ENCODE peak calls at places on chromosomes 16 and 17, in six cellular contexts. One of them, this sample, is unnamed.

GRCh38 chr16:75385507-75386152 is 47.7 kb downstream of the CFDP1 start:
- DNase-seq in hepatocyte: peak; percentile 84
- DNase-seq in mucosa of descending colon: peak; percentile 31
- DNase-seq in OCI-LY7: peak; percentile 76
- DNase-seq in prostate gland: no peak
- DNase-seq in MM.1S: peak; percentile 34
- DNase-seq in this sample: no peak

GRCh38 chr17:2925011-2925410 is 128.8 kb downstream of the RAP1GAP2 start:
- DNase-seq in hepatocyte: no peak
- DNase-seq in mucosa of descending colon: no peak
- DNase-seq in OCI-LY7: no peak
- DNase-seq in prostate gland: no peak
- DNase-seq in MM.1S: no peak
- DNase-seq in this sample: no peak

GRCh38 chr16:86575754-86576557 is 2.4 kb upstream of the FOXL1 start:
- DNase-seq in hepatocyte: peak; percentile 87
- DNase-seq in mucosa of descending colon: peak; percentile 77
- DNase-seq in OCI-LY7: peak; percentile 63
- DNase-seq in prostate gland: no peak
- DNase-seq in MM.1S: no peak
- DNase-seq in this sample: no peak

GRCh38 chr17:78355045-78355641 is 4.7 kb downstream of the SOCS3 start:
- DNase-seq in hepatocyte: no peak
- DNase-seq in mucosa of descending colon: no peak
- DNase-seq in OCI-LY7: no peak
- DNase-seq in prostate gland: no peak
- DNase-seq in MM.1S: no peak
- DNase-seq in this sample: no peak

GRCh38 chr17:37490638-37491614 is 1.2 kb downstream of the DUSP14 start:
- DNase-seq in hepatocyte: peak; percentile 78
- DNase-seq in mucosa of descending colon: peak; percentile 6
- DNase-seq in OCI-LY7: peak; percentile 33
- DNase-seq in prostate gland: peak; percentile 58
- DNase-seq in MM.1S: peak; percentile 17
- DNase-seq in this sample: no peak

GRCh38 chr17:43570518-43570928 is 24.4 kb upstream of the ETV4 start:
- DNase-seq in hepatocyte: no peak
- DNase-seq in mucosa of descending colon: no peak
- DNase-seq in OCI-LY7: no peak
- DNase-seq in prostate gland: no peak
- DNase-seq in MM.1S: no peak
- DNase-seq in this sample: no peak

GRCh38 chr16:67245674-67246080 is 1.6 kb downstream of the FHOD1 start:
- DNase-seq in hepatocyte: no peak
- DNase-seq in mucosa of descending colon: peak; percentile 75
- DNase-seq in OCI-LY7: no peak
- DNase-seq in prostate gland: no peak
- DNase-seq in MM.1S: no peak
- DNase-seq in this sample: no peak

GRCh38 chr16:78689031-78689430 is 589.6 kb downstream of the WWOX start:
- DNase-seq in hepatocyte: peak; percentile 57
- DNase-seq in mucosa of descending colon: no peak
- DNase-seq in OCI-LY7: no peak
- DNase-seq in prostate gland: no peak
- DNase-seq in MM.1S: no peak
- DNase-seq in this sample: no peak

GRCh38 chr17:29617125-29617480 is 5.6 kb downstream of the CORO6 start:
- DNase-seq in hepatocyte: peak; percentile 68
- DNase-seq in mucosa of descending colon: peak; percentile 86
- DNase-seq in OCI-LY7: peak; percentile 91
- DNase-seq in prostate gland: peak; percentile 63
- DNase-seq in MM.1S: peak; percentile 94
- DNase-seq in this sample: peak; percentile 44

GRCh38 chr17:42266918-42267766 is 9.0 kb downstream of the STAT5B start:
- DNase-seq in hepatocyte: peak; percentile 54
- DNase-seq in mucosa of descending colon: no peak
- DNase-seq in OCI-LY7: no peak
- DNase-seq in prostate gland: no peak
- DNase-seq in MM.1S: no peak
- DNase-seq in this sample: no peak

GRCh38 chr16:23959801-23960072 is 124.0 kb downstream of the PRKCB start:
- DNase-seq in hepatocyte: no peak
- DNase-seq in mucosa of descending colon: no peak
- DNase-seq in OCI-LY7: no peak
- DNase-seq in prostate gland: no peak
- DNase-seq in MM.1S: no peak
- DNase-seq in this sample: no peak

GRCh38 chr17:59837362-59838195 is 55.2 kb downstream of the TUBD1 start:
- DNase-seq in hepatocyte: peak; percentile 98
- DNase-seq in mucosa of descending colon: peak; percentile 88
- DNase-seq in OCI-LY7: peak; percentile 91
- DNase-seq in prostate gland: peak; percentile 92
- DNase-seq in MM.1S: no peak
- DNase-seq in this sample: peak; percentile 53

GRCh38 chr17:66549731-66550207 is 247.4 kb downstream of the PRKCA start:
- DNase-seq in hepatocyte: no peak
- DNase-seq in mucosa of descending colon: no peak
- DNase-seq in OCI-LY7: no peak
- DNase-seq in prostate gland: no peak
- DNase-seq in MM.1S: no peak
- DNase-seq in this sample: no peak

GRCh38 chr16:79429276-79430128 is 171.0 kb downstream of the MAF start:
- DNase-seq in hepatocyte: no peak
- DNase-seq in mucosa of descending colon: no peak
- DNase-seq in OCI-LY7: no peak
- DNase-seq in prostate gland: no peak
- DNase-seq in MM.1S: no peak
- DNase-seq in this sample: no peak

GRCh38 chr16:57092786-57093301 is 461 bp downstream of the CPNE2 start:
- DNase-seq in hepatocyte: peak; percentile 64
- DNase-seq in mucosa of descending colon: peak; percentile 69
- DNase-seq in OCI-LY7: peak; percentile 66
- DNase-seq in prostate gland: peak; percentile 34
- DNase-seq in MM.1S: peak; percentile 36
- DNase-seq in this sample: no peak

GRCh38 chr16:83792391-83792790 is 15.4 kb upstream of the HSBP1 start:
- DNase-seq in hepatocyte: no peak
- DNase-seq in mucosa of descending colon: no peak
- DNase-seq in OCI-LY7: no peak
- DNase-seq in prostate gland: no peak
- DNase-seq in MM.1S: no peak
- DNase-seq in this sample: no peak

GRCh38 chr17:50148226-50149098 is 2.0 kb downstream of the PPP1R9B start:
- DNase-seq in hepatocyte: peak; percentile 72
- DNase-seq in mucosa of descending colon: peak; percentile 71
- DNase-seq in OCI-LY7: peak; percentile 84
- DNase-seq in prostate gland: peak; percentile 83
- DNase-seq in MM.1S: peak; percentile 64
- DNase-seq in this sample: peak; percentile 61

GRCh38 chr16:57509231-57509923 is 23.1 kb upstream of the DOK4 start:
- DNase-seq in hepatocyte: peak; percentile 8
- DNase-seq in mucosa of descending colon: no peak
- DNase-seq in OCI-LY7: no peak
- DNase-seq in prostate gland: no peak
- DNase-seq in MM.1S: no peak
- DNase-seq in this sample: no peak

GRCh38 chr17:35973333-35974260 is 7.7 kb downstream of the CCL16 start:
- DNase-seq in hepatocyte: peak; percentile 61
- DNase-seq in mucosa of descending colon: peak; percentile 22
- DNase-seq in OCI-LY7: no peak
- DNase-seq in prostate gland: no peak
- DNase-seq in MM.1S: no peak
- DNase-seq in this sample: no peak

GRCh38 chr17:27968206-27968732 is 74.2 kb upstream of the NLK start:
- DNase-seq in hepatocyte: no peak
- DNase-seq in mucosa of descending colon: no peak
- DNase-seq in OCI-LY7: no peak
- DNase-seq in prostate gland: no peak
- DNase-seq in MM.1S: no peak
- DNase-seq in this sample: no peak

GRCh38 chr17:17121162-17121561 is 78.9 kb downstream of the MPRIP start:
- DNase-seq in hepatocyte: no peak
- DNase-seq in mucosa of descending colon: peak; percentile 51
- DNase-seq in OCI-LY7: no peak
- DNase-seq in prostate gland: no peak
- DNase-seq in MM.1S: no peak
- DNase-seq in this sample: no peak
- TF ChIP-seq CTCF in hepatocyte: no peak
- TF ChIP-seq CTCF in mucosa of descending colon: no peak
- TF ChIP-seq CTCF in OCI-LY7: no peak
- TF ChIP-seq CTCF in prostate gland: no peak
- TF ChIP-seq CTCF in MM.1S: no peak
- TF ChIP-seq CTCF in this sample: no peak

GRCh38 chr17:38627957-38628356 is 22.2 kb upstream of the SRCIN1 start:
- DNase-seq in hepatocyte: no peak
- DNase-seq in mucosa of descending colon: no peak
- DNase-seq in OCI-LY7: no peak
- DNase-seq in prostate gland: no peak
- DNase-seq in MM.1S: no peak
- DNase-seq in this sample: no peak
- H3K4me1 ChIP-seq in hepatocyte: no peaks in the 10 kb centered on the region
- H3K4me1 ChIP-seq in mucosa of descending colon: no peaks in the 10 kb centered on the region
- H3K4me1 ChIP-seq in OCI-LY7: peaks cover 12% of the 10 kb centered on the region
- H3K4me1 ChIP-seq in prostate gland: no peaks in the 10 kb centered on the region
- H3K4me1 ChIP-seq in MM.1S: peaks cover 5% of the 10 kb centered on the region
- H3K4me1 ChIP-seq in this sample: no peaks in the 10 kb centered on the region

GRCh38 chr16:81195907-81196534 is 42.5 kb upstream of the BCO1 start:
- DNase-seq in hepatocyte: no peak
- DNase-seq in mucosa of descending colon: no peak
- DNase-seq in OCI-LY7: no peak
- DNase-seq in prostate gland: no peak
- DNase-seq in MM.1S: no peak
- DNase-seq in this sample: no peak

GRCh38 chr16:81201267-81201666 is 37.2 kb upstream of the BCO1 start:
- DNase-seq in hepatocyte: no peak
- DNase-seq in mucosa of descending colon: no peak
- DNase-seq in OCI-LY7: no peak
- DNase-seq in prostate gland: no peak
- DNase-seq in MM.1S: no peak
- DNase-seq in this sample: no peak

DNA sequence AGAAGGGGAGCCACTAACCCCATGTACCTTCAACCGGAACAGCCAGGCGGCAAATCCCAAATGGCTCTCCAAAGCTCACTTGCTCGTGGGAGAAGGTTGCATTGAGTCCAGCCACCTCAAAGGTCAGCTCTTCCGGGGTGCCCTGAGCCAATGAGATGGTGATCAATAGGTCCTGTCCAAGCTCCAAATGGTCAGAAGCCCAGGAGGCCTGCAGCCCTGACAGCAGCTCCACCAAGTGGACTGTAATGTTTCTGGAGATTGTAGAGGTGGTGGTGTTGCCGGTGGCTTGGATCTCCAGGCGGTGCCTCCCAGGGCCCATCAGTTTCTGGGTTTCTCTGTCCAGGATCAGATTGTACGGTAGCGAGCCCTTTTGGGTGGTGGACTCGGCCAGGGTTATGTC is 39.9 kb upstream of the BCO1 start:
- DNase-seq in hepatocyte: no peak
- DNase-seq in mucosa of descending colon: no peak
- DNase-seq in OCI-LY7: no peak
- DNase-seq in prostate gland: no peak
- DNase-seq in MM.1S: no peak
- DNase-seq in this sample: no peak
- TF ChIP-seq CTCF in hepatocyte: peak; percentile 11
- TF ChIP-seq CTCF in mucosa of descending colon: no peak
- TF ChIP-seq CTCF in OCI-LY7: no peak
- TF ChIP-seq CTCF in prostate gland: no peak
- TF ChIP-seq CTCF in MM.1S: no peak
- TF ChIP-seq CTCF in this sample: no peak

GRCh38 chr16:55842369-55843104 is 9.6 kb upstream of the CES1 start:
- DNase-seq in hepatocyte: peak; percentile 73
- DNase-seq in mucosa of descending colon: peak; percentile 39
- DNase-seq in OCI-LY7: peak; percentile 55
- DNase-seq in prostate gland: peak; percentile 22
- DNase-seq in MM.1S: peak; percentile 49
- DNase-seq in this sample: no peak
- H3K4me1 ChIP-seq in hepatocyte: no peaks in the 10 kb centered on the region
- H3K4me1 ChIP-seq in mucosa of descending colon: no peaks in the 10 kb centered on the region
- H3K4me1 ChIP-seq in OCI-LY7: no peaks in the 10 kb centered on the region
- H3K4me1 ChIP-seq in prostate gland: no peaks in the 10 kb centered on the region
- H3K4me1 ChIP-seq in MM.1S: no peaks in the 10 kb centered on the region
- H3K4me1 ChIP-seq in this sample: peaks cover 8% of the 10 kb centered on the region

This sample was measured in esophagus squamous epithelium.